ENCODE peak calls at places on chromosomes 11 and 22, in four cellular contexts. J is T-helper 2 cell treated with Interferon-gamma antibody and Interleukin-4, amounts not matched to agents 5 μg/mL and 100 μg/mL, for 36 hours; T is cardiac muscle cell; Y is neural crest cell. V is an unnamed sample.

GRCh38 chr11:132072044-132072879 is 701.8 kb downstream of the NTM start:
- DNase-seq in J (no peak), T (peak; percentile 90), Y (no peak), V (no peak)

GRCh38 chr11:85815186-85815911 is 4.4 kb upstream of the SYTL2 start:
- DNase-seq in J (no peak), T (no peak), Y (no peak), V (no peak)

GRCh38 chr22:23193420-23193819 is 13.1 kb downstream of the BCR start:
- DNase-seq in J (no peak), T (no peak), Y (no peak), V (no peak)

GRCh38 chr11:79482800-79483199 is 42.0 kb upstream of the TENM4 start:
- DNase-seq in J (no peak), T (no peak), Y (no peak), V (no peak)

GRCh38 chr11:45850446-45850845 is 3.2 kb downstream of the CRY2 start:
- DNase-seq in J (no peak), T (peak; percentile 48), Y (no peak), V (no peak)

GRCh38 chr11:3130269-3131071 is 34.6 kb downstream of the OSBPL5 start:
- DNase-seq in J (no peak), T (no peak), Y (no peak), V (no peak)

GRCh38 chr11:78810489-78811090 is 235.9 kb upstream of the NARS2 start:
- DNase-seq in J (no peak), T (no peak), Y (no peak), V (no peak)

GRCh38 chr22:41285441-41285819 is 557 bp downstream of the RANGAP1 start:
- DNase-seq in J (peak; percentile 95), T (peak; percentile 77), Y (no peak), V (peak; percentile 88)

GRCh38 chr11:17753641-17754040 is 19.1 kb downstream of the KCNC1 start:
- DNase-seq in J (no peak), T (no peak), Y (no peak), V (no peak)